ENCODE peak calls at places on chromosomes 7 and 10, in nine cellular contexts. B is HCT116, H is spleen, V is SK-N-SH, F is prostate gland, J is esophagus muscularis mucosa, C is GM23338, N is breast epithelium, Y is stomach. S is an unnamed sample.

GRCh38 chr10:113028393-113029054 is 78.5 kb downstream of the TCF7L2 start:
- DNase-seq in V (no peak), Y (no peak), F (no peak), J (no peak), C (no peak), H (no peak), N (no peak), B (no peak), S (no peak)

GRCh38 chr7:17033245-17033644 is 151.5 kb upstream of the AGR3 start:
- DNase-seq in J (no peak), N (peak; percentile 30), B (no peak), F (no peak), H (peak; percentile 69), V (no peak), C (no peak), Y (peak; percentile 71), S (no peak)

GRCh38 chr7:15995027-15995426 is 308.5 kb upstream of the MEOX2 start:
- DNase-seq in B (no peak), V (no peak), J (no peak), N (no peak), H (no peak), Y (no peak), C (no peak), F (no peak), S (no peak)

GRCh38 chr10:20147679-20148078 is 331.4 kb downstream of the PLXDC2 start:
- DNase-seq in V (no peak), C (no peak), B (no peak), H (no peak), N (no peak), J (no peak), Y (no peak), F (no peak), S (no peak)

GRCh38 chr10:21638681-21639080 is 104.6 kb downstream of the MLLT10 start:
- DNase-seq in H (no peak), N (no peak), C (no peak), V (no peak), J (no peak), F (no peak), Y (no peak), B (no peak), S (no peak)

GRCh38 chr7:155763721-155764431 is 48.4 kb downstream of the SHH start:
- DNase-seq in C (no peak), Y (no peak), N (no peak), F (no peak), V (no peak), J (no peak), B (no peak), H (peak; percentile 86), S (no peak)

GRCh38 chr10:99975942-99976809 is 33.6 kb downstream of the DNMBP start:
- DNase-seq in Y (no peak), C (no peak), J (no peak), F (no peak), N (no peak), H (no peak), V (no peak), B (no peak), S (no peak)

GRCh38 chr10:86878973-86879781 is 78.2 kb downstream of the MMRN2 start:
- DNase-seq in F (no peak), J (no peak), Y (no peak), C (no peak), H (no peak), N (no peak), V (no peak), B (no peak), S (no peak)

GRCh38 chr7:135177021-135177696 is 6.7 kb upstream of the CYREN start:
- DNase-seq in J (peak; percentile 85), N (peak; percentile 78), B (no peak), V (no peak), Y (no peak), F (no peak), H (peak; percentile 16), C (peak; percentile 17), S (no peak)

GRCh38 chr10:70594161-70594560 is 8.4 kb downstream of the PRF1 start:
- DNase-seq in H (no peak), F (no peak), Y (no peak), V (no peak), B (no peak), C (no peak), N (peak; percentile 4), J (peak; percentile 83), S (no peak)

GRCh38 chr10:44195120-44196007 is 189.5 kb downstream of the CXCL12 start:
- DNase-seq in N (peak; percentile 73), C (no peak), Y (peak; percentile 44), J (peak; percentile 91), B (no peak), F (peak; percentile 33), H (no peak), V (no peak), S (no peak)

GRCh38 chr7:22677680-22678079 is 49.3 kb upstream of the IL6 start:
- DNase-seq in N (no peak), C (no peak), Y (no peak), B (no peak), V (no peak), J (no peak), H (no peak), F (no peak), S (no peak)

GRCh38 chr10:118383063-118383689 is 41.1 kb upstream of the FAM204A start:
- DNase-seq in Y (no peak), H (no peak), J (no peak), N (no peak), C (no peak), B (no peak), V (no peak), F (no peak), S (no peak)

GRCh38 chr10:7572435-7572834 is 94.3 kb downstream of the ITIH5 start:
- DNase-seq in B (no peak), H (no peak), V (no peak), C (no peak), Y (no peak), F (no peak), N (no peak), J (no peak), S (no peak)

GRCh38 chr7:28643369-28644340 is 231.3 kb downstream of the CREB5 start:
- DNase-seq in H (no peak), F (no peak), J (no peak), V (no peak), C (peak; percentile 56), N (no peak), Y (no peak), B (no peak), S (no peak)

GRCh38 chr10:80166581-80167470 is 34.3 kb downstream of the PLAC9 start:
- DNase-seq in N (no peak), C (no peak), V (no peak), Y (no peak), J (no peak), F (no peak), B (no peak), H (peak; percentile 72), S (no peak)

GRCh38 chr10:80164596-80164995 is 32.1 kb downstream of the PLAC9 start:
- DNase-seq in V (no peak), B (no peak), C (no peak), F (no peak), N (no peak), Y (no peak), J (no peak), H (no peak), S (no peak)

GRCh38 chr10:80161321-80162084 is 29.0 kb downstream of the PLAC9 start:
- DNase-seq in H (no peak), Y (no peak), F (no peak), C (peak; percentile 79), J (no peak), B (no peak), V (peak; percentile 50), N (no peak), S (no peak)

GRCh38 chr10:80165173-80165572 is 32.6 kb downstream of the PLAC9 start:
- DNase-seq in N (no peak), F (no peak), B (no peak), C (no peak), H (peak; percentile 59), Y (no peak), V (no peak), J (no peak), S (no peak)

DNA sequence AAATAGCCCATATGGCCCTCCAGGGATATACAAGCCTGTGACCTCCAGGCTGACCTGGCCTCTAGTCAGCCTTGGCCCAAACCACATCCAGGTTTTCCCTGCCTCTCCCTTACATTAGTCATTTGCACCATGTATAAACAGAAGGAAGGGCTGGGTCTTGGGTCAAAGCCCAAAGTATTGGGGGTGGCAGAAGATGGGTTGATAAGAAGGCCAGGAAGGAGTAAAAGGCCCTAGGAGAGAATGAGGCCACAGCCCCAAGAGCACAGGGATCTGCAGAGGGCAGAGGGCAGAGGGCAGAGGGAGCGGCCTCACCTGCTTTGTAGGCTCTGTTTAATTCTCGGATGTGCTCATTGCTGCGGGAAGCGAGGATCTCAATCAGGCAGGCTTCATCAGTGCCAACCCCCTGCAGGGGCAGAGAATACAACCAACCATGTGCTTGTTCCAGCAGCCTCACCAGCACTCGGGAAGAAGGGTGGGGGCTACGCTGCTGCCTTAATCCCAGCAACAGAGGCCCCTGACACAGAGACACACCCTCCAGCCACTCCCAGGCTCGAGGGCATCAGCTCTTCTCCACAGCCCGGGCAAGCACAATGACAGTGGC is 31.3 kb downstream of the PLAC9 start:
- DNase-seq in N (no peak), C (no peak), J (no peak), H (no peak), Y (peak; percentile 72), V (no peak), F (no peak), B (no peak), S (no peak)
- H3K4me1 ChIP-seq in N (peaks cover 10% of the 10 kb centered on the region), C (peaks cover 9% of the 10 kb centered on the region), J (peaks cover 89% of the 10 kb centered on the region), H (peaks cover 23% of the 10 kb centered on the region), Y (peaks cover 56% of the 10 kb centered on the region), V (peaks cover 10% of the 10 kb centered on the region), F (peaks cover 14% of the 10 kb centered on the region), B (peaks cover 29% of the 10 kb centered on the region), S (peaks cover 87% of the 10 kb centered on the region)

DNA sequence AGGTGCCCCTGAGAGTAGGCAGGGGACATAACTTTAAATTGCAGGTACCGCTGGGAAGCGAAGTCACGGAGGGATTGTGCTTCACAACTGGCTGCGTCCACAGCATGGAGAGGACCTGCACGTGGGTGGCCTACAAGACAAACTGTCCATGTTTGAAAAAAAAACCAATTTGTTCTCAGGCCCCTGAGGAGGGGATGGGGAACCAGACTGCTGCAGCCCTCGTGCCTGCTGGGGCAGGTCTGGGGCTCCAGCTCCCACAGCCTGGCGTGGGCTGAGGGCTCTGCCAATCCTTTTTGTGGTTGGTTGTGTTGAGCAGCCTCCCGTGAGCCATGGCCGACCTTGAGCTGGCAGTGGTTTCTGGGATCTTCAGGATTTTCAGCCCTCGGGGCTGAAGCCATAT is 9.7 kb downstream of the SFRP5 start:
- DNase-seq in B (no peak), V (no peak), F (no peak), H (no peak), C (no peak), Y (no peak), J (no peak), N (no peak), S (no peak)
- TF ChIP-seq POLR2AphosphoS5 in B (no peak), V (no peak), F (no peak), H (no peak), C (no peak), Y (no peak), J (no peak), N (no peak), S (no peak)

GRCh38 chr7:27302590-27302989 is 60.0 kb downstream of the EVX1 start:
- DNase-seq in J (no peak), B (no peak), C (peak; percentile 21), H (no peak), Y (no peak), F (no peak), N (no peak), V (no peak), S (no peak)
- TF ChIP-seq CTCF in J (no peak), B (no peak), C (no peak), H (no peak), Y (no peak), F (no peak), N (no peak), V (no peak), S (no peak)

GRCh38 chr10:62045765-62046521 is 144.4 kb downstream of the ARID5B start:
- DNase-seq in C (no peak), Y (no peak), F (no peak), N (no peak), B (no peak), H (no peak), V (no peak), J (no peak), S (no peak)
- H3K4me1 ChIP-seq in C (peaks cover 51% of the 10 kb centered on the region), Y (peaks cover 69% of the 10 kb centered on the region), F (peaks cover 13% of the 10 kb centered on the region), N (peaks cover 5% of the 10 kb centered on the region), B (no peaks in the 10 kb centered on the region), H (peaks cover 100% of the 10 kb centered on the region), V (peaks cover 34% of the 10 kb centered on the region), J (peaks cover 34% of the 10 kb centered on the region), S (peaks cover 62% of the 10 kb centered on the region)